ENCODE peak calls at places on chromosomes 16 and 17, in seven cellular contexts. V is spleen; X is endodermal cell; S is esophagus muscularis mucosa; T is RWPE1; B is ascending aorta; G is CD4-positive, alpha-beta T cell. A is an unnamed sample.

GRCh38 chr17:73341350-73342056 is 29.7 kb upstream of the CDC42EP4 start:
- DNase-seq in V (no peak), X (no peak), S (no peak), T (no peak), B (no peak), G (no peak), A (no peak)

GRCh38 chr16:3822366-3823045 is 58.0 kb downstream of the CREBBP start:
- DNase-seq in V (no peak), X (no peak), S (no peak), T (peak), B (no peak), G (no peak), A (peak)

GRCh38 chr16:55330726-55331647 is 7.0 kb downstream of the IRX6 start:
- DNase-seq in V (peak), X (peak), S (peak), T (no peak), B (no peak), G (no peak), A (peak)

GRCh38 chr16:84883301-84883700 is 63.5 kb downstream of the CRISPLD2 start:
- DNase-seq in V (no peak), X (peak), S (no peak), T (no peak), B (no peak), G (no peak), A (peak)

GRCh38 chr17:17254026-17254425 is 17.1 kb upstream of the FLCN start:
- DNase-seq in V (no peak), X (no peak), S (no peak), T (no peak), B (no peak), G (no peak), A (no peak)

GRCh38 chr16:53678756-53679334 is 24.8 kb downstream of the RPGRIP1L start:
- DNase-seq in V (no peak), X (no peak), S (no peak), T (no peak), B (no peak), G (no peak), A (no peak)

GRCh38 chr17:48432820-48433775 is 3.1 kb upstream of the SKAP1 start:
- DNase-seq in V (no peak), X (no peak), S (no peak), T (no peak), B (no peak), G (no peak), A (no peak)

GRCh38 chr16:62644030-62644812 is 608.0 kb upstream of the CDH8 start:
- DNase-seq in V (no peak), X (no peak), S (no peak), T (no peak), B (no peak), G (no peak), A (no peak)

GRCh38 chr17:42459256-42459982 is 741 bp downstream of the ATP6V0A1 start:
- DNase-seq in V (peak), X (peak), S (peak), T (peak), B (peak), G (no peak), A (peak)

GRCh38 chr16:47644661-47645060 is 183.5 kb downstream of the PHKB start:
- DNase-seq in V (no peak), X (no peak), S (no peak), T (no peak), B (no peak), G (no peak), A (peak)

GRCh38 chr17:4643676-4644075 is 2.2 kb upstream of the ALOX15 start:
- DNase-seq in V (no peak), X (no peak), S (no peak), T (no peak), B (no peak), G (no peak), A (no peak)

GRCh38 chr17:7587420-7587786 is 2.5 kb downstream of the SOX15 start:
- DNase-seq in V (no peak), X (no peak), S (no peak), T (peak), B (no peak), G (no peak), A (peak)

GRCh38 chr17:68294196-68294555 is 2.9 kb downstream of the ARSG start:
- DNase-seq in V (no peak), X (no peak), S (no peak), T (no peak), B (no peak), G (no peak), A (no peak)

GRCh38 chr17:44069974-44070454 is 521 bp upstream of the G6PC3 start:
- DNase-seq in V (no peak), X (peak), S (no peak), T (peak), B (no peak), G (no peak), A (no peak)

GRCh38 chr17:36661047-36661666 is 59.8 kb downstream of the MRM1 start:
- DNase-seq in V (no peak), X (no peak), S (no peak), T (no peak), B (no peak), G (no peak), A (no peak)

GRCh38 chr17:7027335-7027734 is 4.5 kb downstream of the BCL6B start:
- DNase-seq in V (peak), X (peak), S (no peak), T (no peak), B (no peak), G (no peak), A (no peak)

GRCh38 chr16:57725077-57725953 is 10.3 kb upstream of the KATNB1 start:
- DNase-seq in V (peak), X (no peak), S (no peak), T (no peak), B (no peak), G (no peak), A (no peak)

GRCh38 chr17:45160505-45161287 is 979 bp upstream of the HEXIM2 start:
- DNase-seq in V (peak), X (peak), S (no peak), T (no peak), B (peak), G (peak), A (peak)
- TF ChIP-seq CTCF in V (no peak), X (peak), S (peak), T (no peak), B (peak), G (no peak), A (no peak)

GRCh38 chr16:2195316-2196161 is 866 bp downstream of the CASKIN1 start:
- DNase-seq in V (no peak), X (no peak), S (no peak), T (no peak), B (no peak), G (no peak), A (no peak)
- H3K27ac ChIP-seq in V (no peak), X (no peak), S (no peak), T (no peak), B (no peak), G (no peak), A (no peak)

GRCh38 chr16:29963021-29963743 is 1.3 kb downstream of the TMEM219 start:
- DNase-seq in V (no peak), X (no peak), S (no peak), T (no peak), B (no peak), G (no peak), A (no peak)
- TF ChIP-seq CTCF in V (no peak), X (no peak), S (no peak), T (no peak), B (no peak), G (no peak), A (no peak)

GRCh38 chr16:17939052-17939673 is 397.4 kb downstream of the NPIPA8 start:
- DNase-seq in V (no peak), X (no peak), S (no peak), T (no peak), B (no peak), G (no peak), A (no peak)
- H3K27ac ChIP-seq in V (peak), X (no peak), S (no peak), T (no peak), B (no peak), G (no peak), A (no peak)

GRCh38 chr17:81665205-81666091 is 957 bp downstream of the OXLD1 start:
- DNase-seq in V (no peak), X (peak), S (no peak), T (peak), B (no peak), G (no peak), A (peak)

GRCh38 chr17:81664051-81664470 is 2.3 kb downstream of the OXLD1 start:
- DNase-seq in V (no peak), X (no peak), S (no peak), T (no peak), B (no peak), G (no peak), A (no peak)

GRCh38 chr17:81666092-81666341 is 388 bp downstream of the OXLD1 start:
- DNase-seq in V (no peak), X (no peak), S (no peak), T (no peak), B (no peak), G (no peak), A (peak)

GRCh38 chr17:81666342-81667191 is at the start of the genes CCDC137 and OXLD1:
- DNase-seq in V (peak), X (peak), S (peak), T (peak), B (peak), G (peak), A (peak)

GRCh38 chr17:81667754-81668153 is 1.2 kb downstream of the CCDC137 start:
- DNase-seq in V (no peak), X (peak), S (no peak), T (no peak), B (no peak), G (no peak), A (no peak)
- TF ChIP-seq CTCF in V (no peak), X (peak), S (no peak), T (no peak), B (no peak), G (no peak), A (no peak)

GRCh38 chr16:14309001-14309886 is 238.1 kb downstream of the MRTFB start:
- DNase-seq in V (peak), X (peak), S (no peak), T (peak), B (no peak), G (peak), A (no peak)
- H3K27ac ChIP-seq in V (no peak), X (no peak), S (peak), T (peak), B (peak), G (peak), A (no peak)

GRCh38 chr16:66696669-66697630 is at the start of gene CMTM4:
- DNase-seq in V (peak), X (peak), S (no peak), T (peak), B (peak), G (peak), A (peak)
- TF ChIP-seq CTCF in V (no peak), X (peak), S (peak), T (peak), B (no peak), G (no peak), A (no peak)

GRCh38 chr17:50051606-50052005 is 4.3 kb upstream of the ITGA3 start:
- DNase-seq in V (no peak), X (no peak), S (no peak), T (no peak), B (no peak), G (no peak), A (peak)

GRCh38 chr17:50052822-50053653 is 2.9 kb upstream of the ITGA3 start:
- DNase-seq in V (peak), X (no peak), S (no peak), T (no peak), B (no peak), G (no peak), A (peak)

GRCh38 chr17:50052241-50052788 is 3.6 kb upstream of the ITGA3 start:
- DNase-seq in V (no peak), X (peak), S (no peak), T (no peak), B (no peak), G (no peak), A (no peak)

GRCh38 chr17:50055055-50055425 is 870 bp upstream of the ITGA3 start:
- DNase-seq in V (no peak), X (peak), S (no peak), T (peak), B (no peak), G (no peak), A (no peak)

DNA sequence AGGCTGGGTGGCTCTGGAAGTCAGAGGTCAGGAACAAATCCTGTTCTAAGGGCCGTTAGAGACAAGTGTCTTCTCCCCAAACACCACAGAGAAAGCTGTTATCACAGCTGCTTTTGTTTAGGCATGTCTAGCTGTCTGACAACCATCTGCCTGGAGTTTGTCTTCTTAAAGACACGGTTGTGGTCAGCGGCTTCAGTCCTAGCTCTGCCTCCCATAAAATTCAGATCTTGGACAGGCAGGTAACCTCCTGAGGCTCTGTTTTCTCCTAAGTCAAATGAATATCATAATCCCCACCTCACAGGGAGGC is 2.3 kb upstream of the ITGA3 start:
- DNase-seq in V (no peak), X (peak), S (no peak), T (no peak), B (no peak), G (no peak), A (no peak)
- H3K27ac ChIP-seq in V (peak), X (no peak), S (no peak), T (peak), B (peak), G (no peak), A (peak)

A was measured in cardiac muscle cell.